ENCODE peak calls at places on chromosome 6, in five cellular contexts. D is prostate gland, W is AG04450, P is PC-3, E is breast epithelium. S is an unnamed sample.

GRCh38 chr6:140445474-140446004 is 1071.1 kb upstream of the CITED2 start:
- DNase-seq in D (no peak), W (no peak), P (peak; percentile 48), E (no peak), S (no peak)

GRCh38 chr6:23320588-23320987 is 751.2 kb downstream of the HDGFL1 start:
- DNase-seq in D (no peak), W (no peak), P (no peak), E (no peak), S (no peak)

GRCh38 chr6:19465760-19466159 is 371.4 kb upstream of the ID4 start:
- DNase-seq in D (peak; percentile 50), W (no peak), P (peak; percentile 96), E (no peak), S (no peak)

GRCh38 chr6:39047434-39048327 is 900 bp upstream of the GLP1R start:
- DNase-seq in D (no peak), W (no peak), P (no peak), E (no peak), S (no peak)

GRCh38 chr6:6872924-6873344 is 234.8 kb upstream of the RREB1 start:
- DNase-seq in D (no peak), W (no peak), P (no peak), E (no peak), S (no peak)

GRCh38 chr6:43389713-43390265 is 20.3 kb upstream of the ZNF318 start:
- DNase-seq in D (no peak), W (no peak), P (no peak), E (no peak), S (no peak)

GRCh38 chr6:112203577-112204349 is 50.6 kb downstream of the LAMA4 start:
- DNase-seq in D (no peak), W (no peak), P (peak; percentile 96), E (no peak), S (no peak)

GRCh38 chr6:11069760-11070159 is 23.9 kb upstream of the SMIM13 start:
- DNase-seq in D (no peak), W (no peak), P (peak; percentile 26), E (no peak), S (no peak)

GRCh38 chr6:26045939-26046368 is 41.3 kb upstream of the HFE start:
- DNase-seq in D (no peak), W (no peak), P (peak; percentile 67), E (no peak), S (peak; percentile 63)

GRCh38 chr6:4313044-4313686 is 177.8 kb upstream of the ECI2 start:
- DNase-seq in D (no peak), W (peak; percentile 55), P (peak; percentile 98), E (no peak), S (no peak)

GRCh38 chr6:14165091-14165490 is 47.5 kb downstream of the CD83 start:
- DNase-seq in D (no peak), W (peak; percentile 13), P (peak; percentile 88), E (no peak), S (no peak)

GRCh38 chr6:116568851-116569755 is 2.2 kb upstream of the RWDD1 start:
- DNase-seq in D (no peak), W (no peak), P (no peak), E (no peak), S (no peak)

GRCh38 chr6:4369616-4370015 is 234.2 kb upstream of the ECI2 start:
- DNase-seq in D (no peak), W (no peak), P (peak; percentile 71), E (no peak), S (no peak)

GRCh38 chr6:39553811-39554802 is 171.1 kb downstream of the KIF6 start:
- DNase-seq in D (no peak), W (no peak), P (no peak), E (no peak), S (no peak)

GRCh38 chr6:165636415-165637048 is 26.5 kb downstream of the PDE10A start:
- DNase-seq in D (no peak), W (no peak), P (no peak), E (no peak), S (no peak)

GRCh38 chr6:47278545-47278944 is 31.2 kb downstream of the TNFRSF21 start:
- DNase-seq in D (no peak), W (peak; percentile 34), P (no peak), E (no peak), S (no peak)

GRCh38 chr6:1392813-1393640 is 3.7 kb downstream of the FOXF2 start:
- DNase-seq in D (no peak), W (no peak), P (no peak), E (no peak), S (no peak)

GRCh38 chr6:1395496-1395895 is 6.1 kb downstream of the FOXF2 start:
- DNase-seq in D (no peak), W (no peak), P (no peak), E (no peak), S (no peak)

GRCh38 chr6:1393641-1394283 is 4.4 kb downstream of the FOXF2 start:
- DNase-seq in D (no peak), W (no peak), P (no peak), E (no peak), S (no peak)

GRCh38 chr6:1395941-1396908 is 6.8 kb downstream of the FOXF2 start:
- DNase-seq in D (no peak), W (no peak), P (no peak), E (no peak), S (no peak)

DNA sequence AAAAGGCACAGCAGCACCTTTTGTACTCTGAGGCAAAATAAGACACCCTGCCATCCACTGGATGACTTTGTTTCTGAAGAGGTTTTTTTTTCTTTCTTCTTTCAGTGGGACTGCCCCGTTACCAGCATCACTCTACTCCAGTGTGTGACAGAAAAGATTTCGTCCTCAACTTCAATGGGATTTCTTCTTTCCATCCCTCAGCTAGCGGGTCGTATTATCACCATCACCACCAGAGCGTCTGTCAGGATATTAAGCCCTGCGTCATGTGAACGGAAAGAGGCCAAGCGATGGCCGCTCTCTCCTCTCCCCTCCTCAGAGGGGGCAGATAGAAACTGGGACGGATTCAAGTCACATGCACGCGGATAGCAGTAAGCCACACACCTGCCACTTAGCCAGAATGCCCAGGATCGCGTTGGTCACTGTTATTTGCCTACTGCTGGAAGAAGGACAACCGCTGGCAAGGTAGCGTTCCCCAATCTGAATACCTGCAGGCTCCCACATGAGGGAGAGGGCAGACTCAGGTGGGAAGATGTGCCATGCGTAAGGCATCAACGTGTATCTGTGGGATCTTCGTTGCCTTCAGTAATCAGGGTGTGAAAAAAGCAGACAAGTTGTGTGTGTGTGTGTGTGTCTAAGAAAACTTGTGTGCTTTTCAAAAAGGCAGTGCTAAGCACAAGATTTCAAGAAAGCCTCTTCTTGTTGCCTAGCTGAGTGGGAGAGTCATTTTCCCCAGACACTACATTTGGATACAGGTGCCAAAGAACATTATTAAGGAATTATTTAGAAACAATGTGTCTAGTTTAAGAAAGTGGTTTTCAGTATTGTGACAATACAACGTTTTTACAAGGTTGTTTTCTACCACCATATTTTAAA is 5.5 kb downstream of the FOXF2 start:
- DNase-seq in D (no peak), W (no peak), P (no peak), E (no peak), S (no peak)
- TF ChIP-seq CTCF in D (no peak), W (no peak), P (no peak), E (no peak), S (no peak)

GRCh38 chr6:28734443-28734959 is 189.3 kb downstream of the TRIM27 start:
- DNase-seq in D (no peak), W (no peak), P (no peak), E (no peak), S (no peak)
- H3K4me3 ChIP-seq in D (no peak overlapping the region), W (no peak overlapping the region), P (no peak overlapping the region), E (no peak overlapping the region), S (no peak overlapping the region)

GRCh38 chr6:90508753-90509152 is 78.1 kb downstream of the MAP3K7 start:
- DNase-seq in D (no peak), W (no peak), P (no peak), E (no peak), S (no peak)
- TF ChIP-seq CTCF in D (no peak), W (no peak), P (no peak), E (no peak), S (no peak)

GRCh38 chr6:81786159-81786558 is 33.7 kb upstream of the TENT5A start:
- DNase-seq in D (no peak), W (no peak), P (no peak), E (no peak), S (no peak)
- H3K4me3 ChIP-seq in D (no peak overlapping the region), W (no peak overlapping the region), P (no peak overlapping the region), E (no peak overlapping the region), S (no peak overlapping the region)

GRCh38 chr6:138803914-138804313 is 8.0 kb downstream of the ECT2L start:
- DNase-seq in D (no peak), W (no peak), P (no peak), E (no peak), S (no peak)

GRCh38 chr6:138804986-138805385 is 9.1 kb downstream of the ECT2L start:
- DNase-seq in D (no peak), W (peak; percentile 6), P (no peak), E (no peak), S (no peak)

GRCh38 chr6:138798028-138798427 is 2.1 kb downstream of the ECT2L start:
- DNase-seq in D (no peak), W (no peak), P (no peak), E (no peak), S (no peak)

GRCh38 chr6:138795809-138796469 is at the start of gene ECT2L:
- DNase-seq in D (peak; percentile 15), W (no peak), P (no peak), E (peak; percentile 51), S (no peak)

GRCh38 chr6:138800377-138801150 is 4.7 kb downstream of the ECT2L start:
- DNase-seq in D (no peak), W (no peak), P (no peak), E (no peak), S (no peak)
- TF ChIP-seq CTCF in D (no peak), W (no peak), P (no peak), E (no peak), S (no peak)

GRCh38 chr6:34179106-34179720 is 33.3 kb upstream of the GRM4 start:
- DNase-seq in D (no peak), W (no peak), P (no peak), E (no peak), S (no peak)

GRCh38 chr6:34181903-34182302 is 36.0 kb upstream of the GRM4 start:
- DNase-seq in D (no peak), W (no peak), P (no peak), E (peak; percentile 28), S (peak; percentile 26)

GRCh38 chr6:34176261-34177031 is 30.6 kb upstream of the GRM4 start:
- DNase-seq in D (no peak), W (no peak), P (no peak), E (no peak), S (no peak)

GRCh38 chr6:34177181-34177591 is 31.3 kb upstream of the GRM4 start:
- DNase-seq in D (no peak), W (no peak), P (no peak), E (no peak), S (no peak)

GRCh38 chr6:34178361-34179105 is 32.6 kb upstream of the GRM4 start:
- DNase-seq in D (no peak), W (no peak), P (no peak), E (no peak), S (no peak)
- H3K4me3 ChIP-seq in D (no peak overlapping the region), W (no peak overlapping the region), P (no peak overlapping the region), E (no peak overlapping the region), S (no peak overlapping the region)